ENCODE peak calls at places on chromosome 16, in seven cellular contexts. J is cardiac muscle cell, H is PC-3, X is neuronal stem cell, R is fibroblast of lung, D is thoracic aorta, O is lower lobe of right lung. P is an unnamed sample.

GRCh38 chr16:70789231-70789926 is 11.6 kb downstream of the VAC14 start:
- DNase-seq in R (peak; percentile 85), H (no peak), O (no peak), D (no peak), X (no peak), J (peak; percentile 61), P (peak; percentile 36)

GRCh38 chr16:13866073-13866472 is 53.9 kb upstream of the ERCC4 start:
- DNase-seq in R (peak; percentile 90), J (peak; percentile 93), D (no peak), O (peak; percentile 73), H (peak; percentile 76), X (peak; percentile 44), P (peak; percentile 85)

GRCh38 chr16:48956620-48957019 is 325.0 kb downstream of the CBLN1 start:
- DNase-seq in R (no peak), O (no peak), X (no peak), J (no peak), D (no peak), H (no peak), P (no peak)

GRCh38 chr16:31134625-31135534 is 647 bp downstream of the PRSS8 start:
- DNase-seq in R (peak; percentile 8), O (peak; percentile 83), J (peak; percentile 27), X (no peak), D (no peak), H (peak; percentile 14), P (no peak)

GRCh38 chr16:4152267-4152666 is 36.0 kb upstream of the ADCY9 start:
- DNase-seq in X (no peak), R (no peak), H (no peak), J (no peak), D (no peak), O (no peak), P (no peak)

GRCh38 chr16:87062569-87063442 is 254.4 kb downstream of the C16orf95 start:
- DNase-seq in R (peak; percentile 78), J (peak; percentile 77), O (no peak), X (peak; percentile 75), D (peak; percentile 56), H (peak; percentile 73), P (peak; percentile 80)

GRCh38 chr16:81510016-81510415 is 65.4 kb downstream of the CMIP start:
- DNase-seq in D (no peak), J (no peak), R (no peak), X (no peak), H (no peak), O (no peak), P (no peak)

GRCh38 chr16:48687421-48688038 is 77.5 kb upstream of the N4BP1 start:
- DNase-seq in J (peak; percentile 79), H (peak; percentile 73), D (no peak), O (peak; percentile 52), X (peak; percentile 70), R (peak; percentile 75), P (peak; percentile 83)

GRCh38 chr16:84600343-84601229 is 17.3 kb downstream of the COTL1 start:
- DNase-seq in D (no peak), O (no peak), X (no peak), R (peak; percentile 43), H (no peak), J (peak; percentile 43), P (no peak)

GRCh38 chr16:69448470-69449193 is 24.2 kb downstream of the CYB5B start:
- DNase-seq in D (no peak), X (no peak), O (no peak), J (peak; percentile 73), R (peak; percentile 79), H (no peak), P (no peak)

GRCh38 chr16:56294599-56294998 is 103.3 kb downstream of the GNAO1 start:
- DNase-seq in H (peak; percentile 27), R (peak; percentile 24), X (no peak), D (no peak), O (no peak), J (peak; percentile 80), P (no peak)

GRCh38 chr16:77297996-77298637 is 98.9 kb downstream of the SYCE1L start:
- DNase-seq in R (no peak), X (no peak), H (peak; percentile 51), O (no peak), D (no peak), J (peak; percentile 28), P (no peak)

GRCh38 chr16:51401673-51402072 is 250.6 kb upstream of the SALL1 start:
- DNase-seq in R (no peak), D (no peak), J (no peak), O (no peak), X (no peak), H (no peak), P (no peak)

GRCh38 chr16:57367111-57367752 is 5.1 kb upstream of the CX3CL1 start:
- DNase-seq in X (no peak), H (peak; percentile 70), D (no peak), O (peak; percentile 28), R (no peak), J (peak; percentile 19), P (no peak)

GRCh38 chr16:22638393-22639206 is 127.9 kb downstream of the NPIPB5 start:
- DNase-seq in D (no peak), H (peak; percentile 92), X (no peak), J (peak; percentile 9), O (no peak), R (peak; percentile 22), P (no peak)

GRCh38 chr16:71929048-71929447 is 33.7 kb downstream of the IST1 start:
- DNase-seq in D (no peak), X (no peak), R (peak; percentile 76), H (no peak), J (peak; percentile 69), O (no peak), P (peak; percentile 61)

GRCh38 chr16:7550096-7550495 is 217.5 kb downstream of the RBFOX1 start:
- DNase-seq in R (no peak), J (no peak), X (no peak), H (no peak), O (no peak), D (no peak), P (peak; percentile 26)

GRCh38 chr16:65922923-65923322 is 443.6 kb upstream of the CDH5 start:
- DNase-seq in R (no peak), D (no peak), X (no peak), H (no peak), O (no peak), J (no peak), P (no peak)

GRCh38 chr16:65917466-65917865 is 449.0 kb upstream of the CDH5 start:
- DNase-seq in X (no peak), D (no peak), H (no peak), O (no peak), R (no peak), J (peak; percentile 8), P (no peak)

GRCh38 chr16:65919116-65919515 is 447.4 kb upstream of the CDH5 start:
- DNase-seq in D (no peak), H (no peak), O (no peak), J (no peak), X (no peak), R (no peak), P (no peak)

GRCh38 chr16:65916995-65917394 is 449.5 kb upstream of the CDH5 start:
- DNase-seq in H (no peak), J (no peak), R (no peak), D (no peak), O (no peak), X (no peak), P (no peak)

DNA sequence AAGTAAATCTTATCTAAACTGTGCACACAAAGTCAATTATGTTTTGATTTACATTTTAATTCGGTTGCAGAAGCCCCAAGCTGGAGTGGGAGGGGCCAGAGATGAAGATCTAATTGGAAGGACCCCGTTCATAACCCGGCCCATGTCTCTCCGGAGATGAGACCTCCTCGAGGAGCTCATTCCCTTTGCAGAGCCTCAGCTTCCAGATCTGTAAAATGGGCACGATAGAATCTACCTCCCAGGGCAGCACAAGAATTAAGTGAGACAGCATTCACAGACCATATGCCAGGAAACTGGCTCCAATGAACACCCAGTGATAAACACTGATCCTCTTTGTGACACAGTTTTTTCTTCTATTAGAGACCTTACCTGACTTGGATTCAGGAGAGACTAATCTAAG is 446.5 kb upstream of the CDH5 start:
- DNase-seq in H (no peak), D (no peak), X (no peak), O (no peak), R (no peak), J (no peak), P (no peak)
- H3K36me3 ChIP-seq in H (no peaks in the 10 kb centered on the region), D (no peaks in the 10 kb centered on the region), X (no peaks in the 10 kb centered on the region), O (no peaks in the 10 kb centered on the region), R (no peaks in the 10 kb centered on the region), J (no peaks in the 10 kb centered on the region), P (no peaks in the 10 kb centered on the region)

GRCh38 chr16:28126684-28127620 is 63.4 kb upstream of the GSG1L start:
- DNase-seq in X (no peak), J (no peak), O (no peak), D (no peak), R (no peak), H (no peak), P (no peak)

GRCh38 chr16:28131210-28131609 is 67.7 kb upstream of the GSG1L start:
- DNase-seq in O (no peak), J (no peak), X (no peak), D (no peak), R (no peak), H (no peak), P (no peak)

GRCh38 chr16:28133666-28134065 is 70.2 kb upstream of the GSG1L start:
- DNase-seq in J (no peak), H (no peak), X (no peak), O (no peak), R (no peak), D (no peak), P (no peak)

GRCh38 chr16:28131743-28132393 is 68.4 kb upstream of the GSG1L start:
- DNase-seq in O (no peak), R (no peak), X (no peak), J (no peak), H (no peak), D (no peak), P (no peak)

GRCh38 chr16:28130099-28131088 is 66.9 kb upstream of the GSG1L start:
- DNase-seq in D (no peak), J (no peak), O (no peak), H (no peak), X (peak; percentile 1), R (no peak), P (no peak)
- H3K36me3 ChIP-seq in D (peaks cover 41% of the 10 kb centered on the region), J (peaks cover 43% of the 10 kb centered on the region), O (peaks cover 98% of the 10 kb centered on the region), H (peaks cover 25% of the 10 kb centered on the region), X (peaks cover 100% of the 10 kb centered on the region), R (peaks cover 32% of the 10 kb centered on the region), P (peaks cover 47% of the 10 kb centered on the region)

DNA sequence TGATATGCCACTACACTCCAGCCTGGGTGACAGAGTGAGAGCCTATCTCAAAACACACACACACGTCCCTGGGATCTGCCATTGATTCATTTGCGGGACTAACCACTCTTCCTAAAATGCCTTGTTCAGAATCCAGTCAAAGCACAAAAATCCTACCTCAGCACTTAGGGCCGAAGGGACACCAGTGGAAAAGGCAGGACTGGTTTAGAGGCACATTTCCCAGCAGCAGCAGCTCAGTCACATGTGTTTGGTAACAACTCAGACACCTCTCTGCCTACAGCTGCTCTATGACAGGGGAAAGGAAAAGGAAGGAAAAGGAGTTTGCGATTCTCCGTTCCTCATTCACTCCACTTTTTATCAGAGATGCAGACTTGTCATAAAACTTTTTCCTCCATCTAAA is 12.2 kb downstream of the KNOP1 start:
- DNase-seq in J (no peak), R (no peak), H (no peak), X (no peak), O (no peak), D (no peak), P (no peak)
- H3K36me3 ChIP-seq in J (peaks cover 10% of the 10 kb centered on the region), R (peaks cover 18% of the 10 kb centered on the region), H (peaks cover 23% of the 10 kb centered on the region), X (peaks cover 99% of the 10 kb centered on the region), O (peaks cover 63% of the 10 kb centered on the region), D (peaks cover 27% of the 10 kb centered on the region), P (peaks cover 45% of the 10 kb centered on the region)

DNA sequence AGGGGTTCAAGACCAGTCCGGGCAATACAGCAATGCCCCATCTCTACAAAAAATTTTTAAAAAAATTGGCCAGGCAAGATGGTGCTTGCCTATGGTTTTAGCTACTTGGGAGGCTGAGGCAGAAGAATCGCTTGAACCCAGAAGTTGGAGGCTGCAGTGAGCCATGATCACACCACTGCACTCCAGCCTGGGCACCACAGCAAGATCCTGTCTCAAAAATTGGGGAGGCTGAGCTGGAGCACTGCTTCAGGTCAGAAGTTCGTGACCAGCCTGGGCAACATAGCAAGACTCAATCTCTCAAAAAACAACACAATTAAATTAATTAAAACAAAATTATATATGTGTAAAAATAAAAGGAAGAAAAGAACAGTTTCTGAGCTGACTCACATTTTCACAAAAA is 74.8 kb upstream of the CLEC18B start:
- DNase-seq in R (no peak), X (no peak), J (no peak), O (no peak), D (no peak), H (no peak), P (no peak)
- H3K36me3 ChIP-seq in R (peaks cover 3% of the 10 kb centered on the region), X (peaks cover 69% of the 10 kb centered on the region), J (peaks cover 12% of the 10 kb centered on the region), O (peaks cover 58% of the 10 kb centered on the region), D (peaks cover 21% of the 10 kb centered on the region), H (no peaks in the 10 kb centered on the region), P (no peaks in the 10 kb centered on the region)

P was measured in SJCRH30.